ENCODE peak calls at places on chromosomes 2 and 18, in four cellular contexts. H is HepG2, F is K562, Q is H1. L is an unnamed sample.

GRCh38 chr2:191463790-191464189 is 214.1 kb upstream of the NABP1 start:
- DNase-seq in H (no peak), F (no peak), Q (no peak), L (no peak)

GRCh38 chr2:3224681-3225080 is 152.9 kb downstream of the EIPR1 start:
- DNase-seq in H (no peak), F (no peak), Q (no peak), L (no peak)

GRCh38 chr2:14756122-14756541 is 123.6 kb downstream of the LRATD1 start:
- DNase-seq in H (no peak), F (no peak), Q (no peak), L (no peak)

GRCh38 chr18:9055185-9055584 is 47.3 kb upstream of the NDUFV2 start:
- DNase-seq in H (no peak), F (no peak), Q (no peak), L (peak; percentile 40)

GRCh38 chr2:99389371-99389770 is 52.2 kb downstream of the EIF5B start:
- DNase-seq in H (no peak), F (no peak), Q (no peak), L (no peak)

GRCh38 chr2:69612197-69612596 is 31.3 kb downstream of the AAK1 start:
- DNase-seq in H (no peak), F (no peak), Q (no peak), L (no peak)

GRCh38 chr2:109063326-109063670 is 65.7 kb upstream of the SH3RF3 start:
- DNase-seq in H (no peak), F (no peak), Q (no peak), L (no peak)

GRCh38 chr2:158772306-158773078 is 22.6 kb upstream of the DAPL1 start:
- DNase-seq in H (no peak), F (no peak), Q (no peak), L (no peak)

GRCh38 chr2:55862269-55862668 is 61.3 kb downstream of the EFEMP1 start:
- DNase-seq in H (no peak), F (no peak), Q (no peak), L (no peak)

GRCh38 chr2:128727914-128728313 is 409.2 kb upstream of the HS6ST1 start:
- DNase-seq in H (no peak), F (no peak), Q (no peak), L (no peak)

GRCh38 chr2:62556082-62556481 is 50.1 kb upstream of the TMEM17 start:
- DNase-seq in H (no peak), F (no peak), Q (no peak), L (no peak)

GRCh38 chr2:207594245-207594644 is 30.9 kb downstream of the METTL21A start:
- DNase-seq in H (no peak), F (no peak), Q (no peak), L (no peak)

GRCh38 chr2:105442721-105443120 is 43.9 kb upstream of the FHL2 start:
- DNase-seq in H (no peak), F (no peak), Q (no peak), L (no peak)

GRCh38 chr2:213065583-213066444 is 85.6 kb downstream of the IKZF2 start:
- DNase-seq in H (no peak), F (no peak), Q (no peak), L (no peak)

GRCh38 chr2:70959271-70959761 is 19.1 kb upstream of the ANKRD53 start:
- DNase-seq in H (no peak), F (no peak), Q (peak; percentile 38), L (no peak)

GRCh38 chr2:236938126-236938525 is 147.6 kb upstream of the COPS8 start:
- DNase-seq in H (no peak), F (no peak), Q (peak; percentile 35), L (no peak)

GRCh38 chr2:129233751-129234406 is 745.6 kb upstream of the RAB6C start:
- DNase-seq in H (no peak), F (no peak), Q (no peak), L (no peak)

GRCh38 chr2:152510636-152511035 is 175.7 kb downstream of the FMNL2 start:
- DNase-seq in H (no peak), F (no peak), Q (no peak), L (no peak)

DNA sequence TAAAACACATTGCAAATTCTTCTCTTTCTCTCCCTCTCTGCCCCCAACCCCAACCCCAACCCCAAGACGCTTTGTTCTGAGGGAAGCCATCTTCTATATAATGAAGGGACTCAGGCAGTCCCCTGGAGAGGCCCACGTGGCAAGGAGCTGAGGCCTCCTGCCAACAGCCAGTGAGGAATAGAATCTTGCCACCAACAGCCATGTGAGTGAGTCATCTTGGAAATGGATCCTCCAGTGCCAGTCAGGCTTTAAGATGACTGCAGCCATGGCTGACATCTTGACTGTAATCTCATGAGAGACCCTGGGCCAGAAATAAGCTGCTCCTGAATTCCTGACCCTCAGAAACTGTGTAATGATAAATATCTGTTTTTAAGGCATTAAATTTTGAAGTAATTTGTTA is 221.4 kb upstream of the SP5 start:
- DNase-seq in H (no peak), F (no peak), Q (no peak), L (no peak)
- TF ChIP-seq FOSL1 in H (no peak), F (no peak), Q (no peak), L (no peak)

GRCh38 chr2:174762464-174762863 is 1.8 kb downstream of the CHRNA1 start:
- DNase-seq in H (no peak), F (no peak), Q (no peak), L (no peak)

GRCh38 chr2:174765576-174765975 is 1.3 kb upstream of the CHRNA1 start:
- DNase-seq in H (no peak), F (no peak), Q (no peak), L (no peak)

GRCh38 chr2:174763793-174764179 is 486 bp downstream of the CHRNA1 start:
- DNase-seq in H (no peak), F (no peak), Q (no peak), L (no peak)

GRCh38 chr2:174761837-174762236 is 2.4 kb downstream of the CHRNA1 start:
- DNase-seq in H (no peak), F (no peak), Q (no peak), L (no peak)

GRCh38 chr2:174764281-174765063 is at the start of gene CHRNA1:
- DNase-seq in H (no peak), F (no peak), Q (no peak), L (no peak)
- TF ChIP-seq JUND in H (no peak), F (no peak), Q (no peak), L (no peak)

GRCh38 chr2:100580474-100581264 is 17.9 kb downstream of the PDCL3 start:
- DNase-seq in H (no peak), F (no peak), Q (no peak), L (no peak)

GRCh38 chr2:100581265-100581612 is 18.4 kb downstream of the PDCL3 start:
- DNase-seq in H (no peak), F (no peak), Q (no peak), L (no peak)

DNA sequence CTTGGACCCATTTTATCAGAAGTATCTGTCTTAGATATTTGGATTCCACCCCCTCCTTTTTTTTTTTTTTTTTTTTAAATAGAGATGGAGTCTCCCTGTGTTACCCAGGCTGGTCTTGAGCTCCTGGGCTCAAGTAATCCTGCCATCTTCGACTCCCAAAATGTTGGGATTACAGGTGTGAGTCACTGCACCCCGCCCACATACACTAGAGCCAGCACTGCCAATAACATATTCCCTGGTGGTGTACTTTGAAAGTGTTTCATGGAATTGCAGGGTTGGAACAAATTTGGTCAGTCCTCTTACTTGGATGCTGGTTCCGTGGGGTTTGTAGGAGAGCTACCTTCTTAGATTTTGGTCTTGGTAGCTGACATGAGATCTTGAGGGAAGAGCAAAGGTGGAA is 15.0 kb downstream of the PDCL3 start:
- DNase-seq in H (no peak), F (peak; percentile 31), Q (no peak), L (peak; percentile 41)
- TF ChIP-seq FOSL1 in H (no peak), F (no peak), Q (no peak), L (peak; percentile 51)

GRCh38 chr2:21070322-21071257 is 26.7 kb upstream of the APOB start:
- DNase-seq in H (peak; percentile 97), F (no peak), Q (no peak), L (no peak)
- TF ChIP-seq JUND in H (peak; percentile 32), F (no peak), Q (no peak), L (no peak)

GRCh38 chr2:217249490-217250451 is 389.9 kb upstream of the TNP1 start:
- DNase-seq in H (no peak), F (no peak), Q (no peak), L (no peak)

GRCh38 chr2:217249086-217249485 is 389.2 kb upstream of the TNP1 start:
- DNase-seq in H (no peak), F (no peak), Q (no peak), L (no peak)

GRCh38 chr2:217247511-217247910 is 387.6 kb upstream of the TNP1 start:
- DNase-seq in H (no peak), F (no peak), Q (no peak), L (no peak)

GRCh38 chr2:217246108-217246507 is 386.2 kb upstream of the TNP1 start:
- DNase-seq in H (no peak), F (no peak), Q (no peak), L (no peak)

DNA sequence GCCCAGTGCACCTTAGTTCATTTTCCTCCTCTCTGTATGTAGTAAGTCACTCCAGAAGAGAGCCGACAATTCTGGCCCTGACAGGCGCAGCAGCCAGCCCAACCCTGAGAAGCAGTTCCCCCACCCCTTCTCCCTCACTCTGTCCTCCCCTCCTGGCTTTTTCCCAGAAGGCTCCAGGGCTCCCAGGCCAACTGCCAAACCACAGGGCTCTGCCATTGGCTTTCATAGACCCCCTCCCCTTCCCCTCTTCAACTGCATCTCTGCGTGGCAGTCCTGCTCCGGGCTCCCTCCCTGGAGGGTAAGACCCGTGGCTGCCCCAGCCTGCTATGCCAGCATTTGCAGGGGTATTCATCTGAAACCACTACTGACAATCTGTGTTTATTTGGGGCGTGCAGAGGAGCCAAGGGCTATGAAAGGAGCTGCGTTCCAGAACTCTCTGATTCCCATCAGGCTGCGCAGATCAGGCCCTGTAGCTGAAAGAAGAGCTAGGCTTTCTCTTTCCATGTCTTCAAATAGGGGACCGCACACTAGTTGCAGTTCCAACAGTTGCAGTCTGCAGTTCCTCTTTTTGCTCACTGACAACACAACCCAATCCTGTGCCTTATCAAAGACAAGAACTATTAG is 388.6 kb upstream of the TNP1 start:
- DNase-seq in H (no peak), F (no peak), Q (peak; percentile 46), L (no peak)
- TF ChIP-seq FOSL1 in H (no peak), F (no peak), Q (no peak), L (no peak)

DNA sequence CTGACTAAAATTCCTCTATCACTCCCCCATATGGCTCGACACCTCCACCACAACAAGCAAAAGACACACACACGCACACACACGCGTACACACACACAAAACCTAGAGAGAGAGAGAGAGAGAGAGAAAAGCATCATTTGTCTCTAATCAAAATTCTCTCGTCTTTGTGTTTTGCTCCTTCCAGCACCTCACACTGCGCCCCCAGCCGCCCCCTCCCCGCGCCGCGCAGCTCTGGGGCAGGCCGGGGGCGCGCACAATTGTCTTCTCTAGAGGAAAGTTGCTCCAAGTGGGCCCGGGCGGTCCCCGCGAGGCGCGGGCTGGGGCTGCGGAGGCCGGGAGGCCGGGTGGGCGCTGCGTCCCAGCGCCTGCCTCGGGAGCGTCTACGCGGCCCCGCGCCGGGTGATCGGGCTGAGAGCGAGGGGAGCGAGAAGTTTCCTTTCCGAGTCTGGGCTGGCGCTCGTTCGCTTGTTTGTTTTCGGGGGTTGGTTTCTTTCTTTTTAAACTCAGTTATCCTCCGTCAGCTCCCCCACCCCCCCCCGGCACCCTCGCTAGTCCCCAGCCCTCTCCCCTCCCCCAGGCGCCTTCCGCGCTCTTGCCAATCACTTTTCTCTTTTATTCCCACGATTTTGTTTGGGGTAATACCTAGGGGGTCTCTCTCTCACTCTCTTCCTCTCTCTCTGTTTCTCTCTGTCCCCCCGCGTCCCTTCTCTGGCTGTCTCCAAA is 4.1 kb downstream of the ZEB2 start:
- DNase-seq in H (no peak), F (peak; percentile 36), Q (peak; percentile 74), L (no peak)
- TF ChIP-seq JUND in H (no peak), F (peak; percentile 1), Q (no peak), L (no peak)

GRCh38 chr18:29849145-29849544 is 1193.4 kb downstream of the DSC3 start:
- DNase-seq in H (no peak), F (no peak), Q (no peak), L (no peak)
- TF ChIP-seq FOSL1 in H (no peak), F (no peak), Q (no peak), L (no peak)

GRCh38 chr2:189149981-189150380 is 29.6 kb downstream of the COL5A2 start:
- DNase-seq in H (no peak), F (no peak), Q (no peak), L (no peak)
- TF ChIP-seq JUND in H (no peak), F (no peak), Q (no peak), L (no peak)